ENCODE peak calls at places on chromosomes 12 and 14, in five cellular contexts. One of them, this sample, is unnamed.

GRCh38 chr14:71551291-71551955 is 380.8 kb upstream of the RGS6 start:
- DNase-seq in adrenal gland: no peak
- DNase-seq in esophagus muscularis mucosa: no peak
- DNase-seq in CD8-positive, alpha-beta T cell: no peak
- DNase-seq in heart left ventricle: no peak
- DNase-seq in this sample: no peak

GRCh38 chr12:111858778-111859177 is 16.8 kb downstream of the MAPKAPK5 start:
- DNase-seq in esophagus muscularis mucosa: no peak
- DNase-seq in heart left ventricle: no peak
- DNase-seq in adrenal gland: no peak
- DNase-seq in CD8-positive, alpha-beta T cell: no peak
- DNase-seq in this sample: no peak

GRCh38 chr12:114656906-114657596 is 26.9 kb downstream of the TBX3 start:
- DNase-seq in adrenal gland: no peak
- DNase-seq in esophagus muscularis mucosa: no peak
- DNase-seq in CD8-positive, alpha-beta T cell: no peak
- DNase-seq in heart left ventricle: no peak
- DNase-seq in this sample: no peak

GRCh38 chr12:30827406-30828055 is 72.8 kb upstream of the CAPRIN2 start:
- DNase-seq in adrenal gland: no peak
- DNase-seq in esophagus muscularis mucosa: peak; percentile 82
- DNase-seq in CD8-positive, alpha-beta T cell: no peak
- DNase-seq in heart left ventricle: no peak
- DNase-seq in this sample: no peak

GRCh38 chr12:69822205-69822860 is 2.7 kb upstream of the MYRFL start:
- DNase-seq in heart left ventricle: no peak
- DNase-seq in adrenal gland: no peak
- DNase-seq in CD8-positive, alpha-beta T cell: no peak
- DNase-seq in esophagus muscularis mucosa: no peak
- DNase-seq in this sample: no peak

GRCh38 chr14:23186913-23187654 is 3.6 kb upstream of the SLC7A8 start:
- DNase-seq in adrenal gland: peak; percentile 73
- DNase-seq in esophagus muscularis mucosa: no peak
- DNase-seq in heart left ventricle: no peak
- DNase-seq in CD8-positive, alpha-beta T cell: no peak
- DNase-seq in this sample: no peak

GRCh38 chr12:115872919-115873357 is 404.6 kb downstream of the MED13L start:
- DNase-seq in adrenal gland: no peak
- DNase-seq in CD8-positive, alpha-beta T cell: no peak
- DNase-seq in heart left ventricle: no peak
- DNase-seq in esophagus muscularis mucosa: no peak
- DNase-seq in this sample: peak; percentile 92

GRCh38 chr12:83265798-83266197 is 579.1 kb downstream of the TMTC2 start:
- DNase-seq in heart left ventricle: no peak
- DNase-seq in adrenal gland: no peak
- DNase-seq in esophagus muscularis mucosa: no peak
- DNase-seq in CD8-positive, alpha-beta T cell: no peak
- DNase-seq in this sample: no peak

GRCh38 chr14:84228702-84229101 is 1301.2 kb upstream of the FLRT2 start:
- DNase-seq in heart left ventricle: no peak
- DNase-seq in adrenal gland: no peak
- DNase-seq in CD8-positive, alpha-beta T cell: no peak
- DNase-seq in esophagus muscularis mucosa: no peak
- DNase-seq in this sample: no peak

GRCh38 chr12:2405039-2405438 is 352.3 kb downstream of the CACNA1C start:
- DNase-seq in adrenal gland: no peak
- DNase-seq in esophagus muscularis mucosa: no peak
- DNase-seq in heart left ventricle: no peak
- DNase-seq in CD8-positive, alpha-beta T cell: no peak
- DNase-seq in this sample: no peak

GRCh38 chr12:45217846-45218245 is 2.0 kb downstream of the ANO6 start:
- DNase-seq in heart left ventricle: no peak
- DNase-seq in esophagus muscularis mucosa: no peak
- DNase-seq in CD8-positive, alpha-beta T cell: no peak
- DNase-seq in adrenal gland: no peak
- DNase-seq in this sample: no peak

GRCh38 chr12:30010071-30011052 is 226.6 kb upstream of the TMTC1 start:
- DNase-seq in esophagus muscularis mucosa: no peak
- DNase-seq in CD8-positive, alpha-beta T cell: no peak
- DNase-seq in adrenal gland: no peak
- DNase-seq in heart left ventricle: no peak
- DNase-seq in this sample: no peak

GRCh38 chr12:66662729-66663128 is 16.1 kb downstream of the GRIP1 start:
- DNase-seq in CD8-positive, alpha-beta T cell: no peak
- DNase-seq in heart left ventricle: no peak
- DNase-seq in esophagus muscularis mucosa: no peak
- DNase-seq in adrenal gland: no peak
- DNase-seq in this sample: no peak

GRCh38 chr12:108649668-108650067 is 16.0 kb upstream of the SELPLG start:
- DNase-seq in esophagus muscularis mucosa: no peak
- DNase-seq in CD8-positive, alpha-beta T cell: no peak
- DNase-seq in heart left ventricle: no peak
- DNase-seq in adrenal gland: peak; percentile 50
- DNase-seq in this sample: no peak

GRCh38 chr12:4069046-4070010 is 196.1 kb upstream of the PARP11 start:
- DNase-seq in esophagus muscularis mucosa: peak; percentile 78
- DNase-seq in adrenal gland: no peak
- DNase-seq in heart left ventricle: no peak
- DNase-seq in CD8-positive, alpha-beta T cell: no peak
- DNase-seq in this sample: no peak

GRCh38 chr12:54941659-54942058 is 42.9 kb downstream of the TESPA1 start:
- DNase-seq in esophagus muscularis mucosa: no peak
- DNase-seq in adrenal gland: no peak
- DNase-seq in heart left ventricle: no peak
- DNase-seq in CD8-positive, alpha-beta T cell: no peak
- DNase-seq in this sample: no peak
- TF ChIP-seq CTCF in esophagus muscularis mucosa: no peak
- TF ChIP-seq CTCF in adrenal gland: no peak
- TF ChIP-seq CTCF in heart left ventricle: no peak
- TF ChIP-seq CTCF in CD8-positive, alpha-beta T cell: no peak
- TF ChIP-seq CTCF in this sample: no peak

GRCh38 chr12:76042147-76042546 is 10.6 kb upstream of the PHLDA1 start:
- DNase-seq in heart left ventricle: no peak
- DNase-seq in adrenal gland: no peak
- DNase-seq in CD8-positive, alpha-beta T cell: no peak
- DNase-seq in esophagus muscularis mucosa: no peak
- DNase-seq in this sample: no peak

GRCh38 chr12:76041406-76041805 is 9.8 kb upstream of the PHLDA1 start:
- DNase-seq in CD8-positive, alpha-beta T cell: no peak
- DNase-seq in adrenal gland: no peak
- DNase-seq in heart left ventricle: no peak
- DNase-seq in esophagus muscularis mucosa: no peak
- DNase-seq in this sample: no peak

GRCh38 chr12:76038176-76038575 is 6.6 kb upstream of the PHLDA1 start:
- DNase-seq in heart left ventricle: no peak
- DNase-seq in esophagus muscularis mucosa: no peak
- DNase-seq in adrenal gland: no peak
- DNase-seq in CD8-positive, alpha-beta T cell: no peak
- DNase-seq in this sample: no peak

GRCh38 chr12:76043377-76043776 is 11.8 kb upstream of the PHLDA1 start:
- DNase-seq in esophagus muscularis mucosa: no peak
- DNase-seq in heart left ventricle: no peak
- DNase-seq in adrenal gland: no peak
- DNase-seq in CD8-positive, alpha-beta T cell: no peak
- DNase-seq in this sample: no peak

DNA sequence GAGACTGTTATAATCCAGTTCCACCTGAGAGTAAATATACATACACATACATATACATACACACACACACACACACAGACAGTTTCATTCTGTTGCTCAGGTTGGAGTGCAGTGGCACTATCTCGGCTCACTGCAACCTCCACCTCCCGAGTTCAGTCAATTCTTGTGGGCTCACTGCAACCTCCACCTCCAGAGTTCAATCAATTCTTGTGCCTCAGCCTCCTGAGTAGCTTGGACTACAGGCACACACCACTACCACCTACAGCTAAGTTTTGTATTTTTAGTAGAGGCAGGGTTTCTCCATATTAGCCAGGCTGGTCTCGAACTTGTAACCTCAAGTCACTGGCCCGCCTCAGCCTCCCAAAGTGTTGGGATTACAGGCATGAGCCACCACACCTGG is 8.9 kb upstream of the PHLDA1 start:
- DNase-seq in esophagus muscularis mucosa: no peak
- DNase-seq in heart left ventricle: no peak
- DNase-seq in CD8-positive, alpha-beta T cell: no peak
- DNase-seq in adrenal gland: no peak
- DNase-seq in this sample: no peak
- TF ChIP-seq CTCF in esophagus muscularis mucosa: no peak
- TF ChIP-seq CTCF in heart left ventricle: no peak
- TF ChIP-seq CTCF in CD8-positive, alpha-beta T cell: no peak
- TF ChIP-seq CTCF in adrenal gland: no peak
- TF ChIP-seq CTCF in this sample: no peak

DNA sequence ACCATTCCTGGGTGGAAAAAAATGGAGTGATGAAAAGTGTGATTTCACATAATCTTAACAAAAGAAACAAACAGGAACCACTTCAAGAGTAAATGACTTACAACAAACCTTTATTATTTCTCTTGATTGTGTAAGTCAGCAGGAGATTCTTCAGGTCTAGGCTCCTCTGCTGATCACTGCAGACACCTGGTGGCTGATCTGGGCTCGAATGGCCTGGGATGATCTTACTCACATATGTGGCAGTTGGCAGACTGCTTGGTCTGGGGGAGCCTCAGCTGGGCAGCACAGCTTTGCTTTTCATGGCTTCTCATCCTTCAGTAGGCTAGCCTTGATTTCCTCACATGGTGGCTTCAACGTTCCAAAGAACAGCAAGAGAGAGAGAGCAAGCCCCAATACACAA is 215.4 kb upstream of the PRICKLE1 start:
- DNase-seq in esophagus muscularis mucosa: no peak
- DNase-seq in CD8-positive, alpha-beta T cell: no peak
- DNase-seq in heart left ventricle: no peak
- DNase-seq in adrenal gland: no peak
- DNase-seq in this sample: no peak
- TF ChIP-seq CTCF in esophagus muscularis mucosa: no peak
- TF ChIP-seq CTCF in CD8-positive, alpha-beta T cell: no peak
- TF ChIP-seq CTCF in heart left ventricle: no peak
- TF ChIP-seq CTCF in adrenal gland: no peak
- TF ChIP-seq CTCF in this sample: no peak

DNA sequence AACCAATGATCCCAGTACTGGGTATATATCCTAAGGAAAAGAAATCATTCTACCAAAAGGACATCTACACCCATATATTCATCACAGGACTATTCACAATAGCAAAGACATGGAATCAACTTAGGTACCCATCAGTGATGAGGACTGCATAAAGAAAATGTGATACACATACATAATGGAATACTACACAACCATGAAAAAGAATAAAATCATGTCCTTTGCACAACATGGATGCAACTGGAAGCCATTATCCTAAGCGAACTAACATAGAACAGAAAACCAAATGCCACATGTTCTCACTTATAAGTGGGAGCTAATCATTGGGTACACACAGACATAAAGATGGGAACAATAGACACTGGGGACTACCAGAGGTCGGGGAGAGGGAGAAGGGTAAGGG is 86.0 kb upstream of the LGR5 start:
- DNase-seq in heart left ventricle: no peak
- DNase-seq in CD8-positive, alpha-beta T cell: no peak
- DNase-seq in adrenal gland: no peak
- DNase-seq in esophagus muscularis mucosa: no peak
- DNase-seq in this sample: no peak
- TF ChIP-seq CTCF in heart left ventricle: no peak
- TF ChIP-seq CTCF in CD8-positive, alpha-beta T cell: no peak
- TF ChIP-seq CTCF in adrenal gland: no peak
- TF ChIP-seq CTCF in esophagus muscularis mucosa: no peak
- TF ChIP-seq CTCF in this sample: no peak

GRCh38 chr12:76880156-76881023 is 1.6 kb upstream of the CSRP2 start:
- DNase-seq in CD8-positive, alpha-beta T cell: no peak
- DNase-seq in esophagus muscularis mucosa: peak; percentile 79
- DNase-seq in heart left ventricle: no peak
- DNase-seq in adrenal gland: no peak
- DNase-seq in this sample: no peak

GRCh38 chr12:76878899-76879709 is at the start of gene CSRP2:
- DNase-seq in CD8-positive, alpha-beta T cell: peak; percentile 48
- DNase-seq in adrenal gland: peak; percentile 84
- DNase-seq in esophagus muscularis mucosa: peak; percentile 95
- DNase-seq in heart left ventricle: peak; percentile 94
- DNase-seq in this sample: peak; percentile 90

GRCh38 chr12:76876696-76877229 is 2.1 kb downstream of the CSRP2 start:
- DNase-seq in esophagus muscularis mucosa: peak; percentile 55
- DNase-seq in heart left ventricle: no peak
- DNase-seq in adrenal gland: no peak
- DNase-seq in CD8-positive, alpha-beta T cell: no peak
- DNase-seq in this sample: no peak

GRCh38 chr12:76879710-76880025 is 849 bp upstream of the CSRP2 start:
- DNase-seq in esophagus muscularis mucosa: no peak
- DNase-seq in adrenal gland: peak; percentile 32
- DNase-seq in CD8-positive, alpha-beta T cell: no peak
- DNase-seq in heart left ventricle: no peak
- DNase-seq in this sample: no peak

GRCh38 chr12:76878045-76878898 is 547 bp downstream of the CSRP2 start:
- DNase-seq in esophagus muscularis mucosa: peak; percentile 89
- DNase-seq in adrenal gland: no peak
- DNase-seq in heart left ventricle: no peak
- DNase-seq in CD8-positive, alpha-beta T cell: no peak
- DNase-seq in this sample: peak; percentile 27
- TF ChIP-seq CTCF in esophagus muscularis mucosa: no peak
- TF ChIP-seq CTCF in adrenal gland: peak; percentile 10
- TF ChIP-seq CTCF in heart left ventricle: peak; percentile 19
- TF ChIP-seq CTCF in CD8-positive, alpha-beta T cell: no peak
- TF ChIP-seq CTCF in this sample: no peak

DNA sequence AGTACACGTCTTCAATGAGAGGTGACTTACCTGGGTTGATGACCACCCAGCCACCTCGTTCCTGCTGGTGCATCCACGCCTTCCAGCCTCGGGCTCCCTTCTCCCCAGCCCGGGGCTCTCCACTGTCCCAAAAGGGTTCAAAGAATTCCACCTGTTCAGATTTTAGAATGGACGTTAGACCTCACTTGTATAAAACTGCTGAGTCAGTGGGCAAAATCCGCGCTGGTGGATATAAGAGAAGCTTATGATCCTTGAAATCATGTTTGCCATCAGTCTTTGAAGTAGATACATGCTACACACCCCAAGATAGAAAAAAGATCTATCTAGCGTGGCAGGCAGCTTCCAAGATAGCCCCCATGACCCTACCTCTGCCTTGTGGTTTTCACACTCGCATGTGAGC is 33.5 kb downstream of the NRDE2 start:
- DNase-seq in heart left ventricle: no peak
- DNase-seq in esophagus muscularis mucosa: no peak
- DNase-seq in CD8-positive, alpha-beta T cell: no peak
- DNase-seq in adrenal gland: no peak
- DNase-seq in this sample: no peak
- TF ChIP-seq CTCF in heart left ventricle: no peak
- TF ChIP-seq CTCF in esophagus muscularis mucosa: no peak
- TF ChIP-seq CTCF in CD8-positive, alpha-beta T cell: no peak
- TF ChIP-seq CTCF in adrenal gland: no peak
- TF ChIP-seq CTCF in this sample: no peak

GRCh38 chr12:130076752-130077151 is 85.5 kb upstream of the FZD10 start:
- DNase-seq in adrenal gland: no peak
- DNase-seq in CD8-positive, alpha-beta T cell: no peak
- DNase-seq in heart left ventricle: no peak
- DNase-seq in esophagus muscularis mucosa: no peak
- DNase-seq in this sample: no peak
- TF ChIP-seq CTCF in adrenal gland: no peak
- TF ChIP-seq CTCF in CD8-positive, alpha-beta T cell: no peak
- TF ChIP-seq CTCF in heart left ventricle: no peak
- TF ChIP-seq CTCF in esophagus muscularis mucosa: no peak
- TF ChIP-seq CTCF in this sample: no peak